ENCODE peak calls at places on chromosomes 16 and 17, in four cellular contexts. U is WTC11, C is K562, V is GM12878. J is an unnamed sample.

GRCh38 chr16:85173981-85174751 is 61.9 kb upstream of the CIBAR2 start:
- DNase-seq in U (no peak), C (no peak), V (no peak), J (peak)

GRCh38 chr16:80664798-80665197 is 124.0 kb downstream of the DYNLRB2 start:
- DNase-seq in U (no peak), C (no peak), V (no peak), J (no peak)

GRCh38 chr17:1111599-1112443 is 68.0 kb downstream of the ABR start:
- DNase-seq in U (no peak), C (no peak), V (no peak), J (peak)

GRCh38 chr17:16969931-16970906 is 1.7 kb downstream of the TNFRSF13B start:
- DNase-seq in U (no peak), C (no peak), V (no peak), J (no peak)

GRCh38 chr16:26987631-26988030 is 79.1 kb upstream of the C16orf82 start:
- DNase-seq in U (no peak), C (no peak), V (no peak), J (no peak)

GRCh38 chr17:78397681-78398101 is 19.2 kb downstream of the PGS1 start:
- DNase-seq in U (no peak), C (no peak), V (no peak), J (no peak)

GRCh38 chr17:75366432-75366831 is 39.0 kb downstream of the GRB2 start:
- DNase-seq in U (no peak), C (no peak), V (no peak), J (no peak)

GRCh38 chr16:50025544-50025931 is 513 bp downstream of the CNEP1R1 start:
- DNase-seq in U (no peak), C (peak), V (no peak), J (no peak)

GRCh38 chr17:70258465-70258864 is 89.1 kb downstream of the KCNJ2 start:
- DNase-seq in U (no peak), C (no peak), V (no peak), J (no peak)

GRCh38 chr16:24538756-24539294 is 541 bp upstream of the RBBP6 start:
- DNase-seq in U (no peak), C (no peak), V (no peak), J (no peak)

GRCh38 chr17:73874008-73874407 is 229.8 kb upstream of the SDK2 start:
- DNase-seq in U (no peak), C (no peak), V (peak), J (no peak)

GRCh38 chr17:2034157-2034556 is 4.2 kb downstream of the DPH1 start:
- DNase-seq in U (no peak), C (peak), V (no peak), J (no peak)

GRCh38 chr17:3857261-3858105 is 11.4 kb upstream of the NCBP3 start:
- DNase-seq in U (no peak), C (no peak), V (no peak), J (peak)
- TF ChIP-seq USF1 in U (no peak), C (no peak), V (no peak), J (no peak)

DNA sequence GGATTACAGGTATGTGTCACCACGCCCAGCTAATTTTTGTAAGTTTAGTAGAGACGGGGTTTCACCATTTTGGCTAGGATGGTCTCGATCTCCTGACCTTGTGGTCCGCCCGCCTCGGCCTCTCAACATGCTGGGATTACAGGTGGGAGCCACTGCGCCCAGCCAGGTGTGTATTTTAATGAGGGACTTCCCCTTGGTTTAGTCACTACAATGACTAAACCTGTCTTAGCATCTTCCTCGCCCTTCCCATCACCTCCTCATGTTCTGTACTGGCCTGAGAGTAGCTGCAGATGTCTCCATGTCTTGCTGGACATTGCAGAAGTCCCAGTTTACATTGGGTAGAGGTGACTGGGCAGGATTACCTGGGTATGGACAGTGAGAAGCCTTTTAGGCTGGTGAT is 9.6 kb downstream of the SLC7A6 start:
- DNase-seq in U (no peak), C (no peak), V (no peak), J (no peak)
- TF ChIP-seq USF1 in U (no peak), C (no peak), V (no peak), J (no peak)

GRCh38 chr16:89039756-89040155 is 53.9 kb upstream of the ACSF3 start:
- DNase-seq in U (no peak), C (no peak), V (no peak), J (no peak)
- TF ChIP-seq USF1 in U (no peak), C (no peak), V (no peak), J (no peak)

DNA sequence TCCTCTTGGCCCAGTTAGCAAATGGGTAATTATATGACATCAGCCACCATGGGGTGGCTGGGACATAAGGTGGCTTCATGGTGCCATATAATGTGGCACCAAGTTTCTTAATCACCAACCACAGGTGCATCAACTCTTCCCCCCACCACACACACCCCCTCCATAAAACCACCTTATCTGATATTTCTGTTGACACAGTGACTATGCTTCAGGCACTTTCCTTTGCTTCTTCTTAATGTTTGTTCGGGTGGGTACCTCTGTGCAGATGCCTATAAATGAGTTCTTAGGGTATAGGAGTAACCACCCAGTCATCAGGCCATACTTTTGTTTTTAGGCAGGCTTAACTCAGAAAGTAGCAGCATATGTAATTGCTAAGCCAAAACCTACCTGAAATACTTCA is 29.5 kb downstream of the RNF43 start:
- DNase-seq in U (no peak), C (no peak), V (no peak), J (no peak)
- TF ChIP-seq USF1 in U (no peak), C (no peak), V (no peak), J (no peak)

DNA sequence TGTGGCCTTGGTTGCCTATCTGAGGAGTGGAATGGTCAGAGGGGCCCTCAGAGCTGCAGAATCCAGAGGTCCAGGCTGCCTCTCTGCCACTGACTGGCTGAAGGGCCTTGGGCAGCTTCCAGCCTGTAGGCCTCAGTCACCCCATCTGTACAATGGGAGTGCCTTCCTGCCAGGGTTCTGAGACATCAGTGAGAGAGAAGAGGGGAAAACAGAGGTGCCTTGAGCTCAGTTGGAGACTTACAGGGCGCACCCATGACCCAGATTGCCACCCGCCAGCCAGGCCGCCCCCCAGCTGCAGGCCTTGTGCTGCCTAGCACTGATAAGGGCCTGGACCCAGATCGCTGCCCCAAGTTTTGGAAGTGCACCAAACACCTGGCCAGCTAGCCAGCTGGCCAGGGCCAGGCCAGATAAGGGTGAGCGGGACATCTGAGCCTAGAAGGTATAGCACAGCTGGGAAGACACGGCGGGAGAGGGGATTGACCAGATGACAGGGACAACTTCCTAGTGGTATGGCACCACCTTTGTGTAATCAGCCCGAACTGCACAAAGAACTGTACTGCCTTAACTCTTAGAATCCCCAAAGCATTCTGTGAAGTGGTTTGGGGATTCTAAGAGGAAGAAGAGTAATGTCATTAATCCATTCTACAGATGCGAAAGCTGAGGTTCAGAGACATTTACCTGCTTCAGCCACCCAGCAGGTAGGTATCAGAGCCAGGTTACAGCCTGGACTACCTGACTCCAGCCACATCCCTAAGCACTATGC is 1.4 kb downstream of the SLC4A1 start:
- DNase-seq in U (no peak), C (peak), V (no peak), J (peak)
- TF ChIP-seq USF1 in U (no peak), C (no peak), V (no peak), J (no peak)

DNA sequence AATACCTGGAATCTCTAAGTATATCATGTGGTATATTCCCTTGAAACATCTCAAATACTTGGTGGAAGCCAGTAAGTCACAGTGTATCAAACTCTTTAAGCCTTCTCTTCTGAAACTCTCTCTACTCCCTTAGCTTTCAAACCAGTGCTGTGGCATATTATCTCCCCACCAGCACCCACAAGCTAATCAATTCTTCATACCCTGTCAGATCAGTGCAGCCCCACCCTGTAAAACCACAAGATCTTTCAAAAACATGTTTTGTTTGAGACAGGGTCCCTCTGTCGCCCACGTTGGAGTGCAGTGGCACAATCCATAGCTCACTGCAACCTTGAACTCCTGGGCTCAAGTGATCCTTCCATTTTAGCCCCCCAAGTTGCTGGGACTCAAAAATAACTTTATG is 91.6 kb upstream of the C17orf78 start:
- DNase-seq in U (no peak), C (no peak), V (no peak), J (no peak)
- TF ChIP-seq USF1 in U (no peak), C (no peak), V (no peak), J (no peak)

GRCh38 chr17:63293310-63293709 is 152.8 kb downstream of the CYB561 start:
- DNase-seq in U (no peak), C (no peak), V (no peak), J (no peak)
- TF ChIP-seq USF1 in U (no peak), C (no peak), V (no peak), J (no peak)

GRCh38 chr16:83143788-83144187 is 517.0 kb downstream of the CDH13 start:
- DNase-seq in U (no peak), C (no peak), V (no peak), J (no peak)
- TF ChIP-seq USF1 in U (no peak), C (no peak), V (no peak), J (no peak)

DNA sequence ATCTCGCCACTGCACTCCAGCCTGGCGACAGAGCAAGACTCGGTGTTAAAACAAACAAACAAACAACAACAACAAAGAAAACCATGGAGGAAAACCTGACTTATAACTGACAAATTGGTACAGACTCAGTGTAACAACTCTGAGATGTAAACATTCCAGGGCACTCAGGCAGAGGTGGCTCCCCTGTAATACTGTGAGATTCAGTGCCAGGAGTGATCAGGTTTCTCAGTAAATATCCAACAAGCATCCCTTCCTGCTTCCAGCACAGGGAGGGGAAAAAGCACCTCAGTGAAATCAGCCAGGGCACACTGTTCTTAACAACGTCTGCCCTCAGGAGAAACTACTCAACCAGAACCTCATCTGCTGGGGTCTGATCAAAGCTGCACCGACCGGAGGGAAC is 52.4 kb downstream of the AMFR start:
- DNase-seq in U (no peak), C (no peak), V (no peak), J (no peak)
- TF ChIP-seq USF1 in U (no peak), C (no peak), V (no peak), J (no peak)

J was measured in SK-N-SH.